ENCODE peak calls at places on chromosomes 11 and 22, in ten cellular contexts. M is brain microvascular endothelial cell, W is heart right ventricle, D is ascending aorta, K is psoas muscle, Z is AG04449, X is adrenal gland, N is HFF-Myc, O is cardiac fibroblast, P is fibroblast of mammary gland. U is an unnamed sample.

GRCh38 chr11:121654506-121655480 is 202.0 kb upstream of the SORL1-AS1 start:
- DNase-seq in W (no peak), P (no peak), X (no peak), K (no peak), O (peak), N (no peak), Z (no peak), D (no peak), M (no peak), U (no peak)

GRCh38 chr11:33594188-33594587 is 106.4 kb downstream of the C11orf91 start:
- DNase-seq in P (no peak), M (no peak), N (no peak), K (no peak), D (no peak), X (no peak), O (no peak), W (no peak), Z (no peak), U (no peak)

GRCh38 chr11:14645247-14645912 is 1.8 kb downstream of the PDE3B start:
- DNase-seq in M (peak), X (no peak), D (no peak), O (peak), P (peak), K (no peak), N (no peak), W (no peak), Z (no peak), U (no peak)

GRCh38 chr11:67633758-67634365 is 4.1 kb upstream of the NUDT8 start:
- DNase-seq in M (no peak), X (peak), O (no peak), P (no peak), Z (no peak), W (no peak), K (no peak), N (no peak), D (no peak), U (no peak)

GRCh38 chr22:38312261-38312800 is 4.9 kb downstream of the CSNK1E start:
- DNase-seq in O (no peak), K (no peak), M (no peak), P (peak), Z (no peak), N (no peak), X (no peak), W (no peak), D (no peak), U (no peak)

GRCh38 chr11:57499413-57499982 is 16.0 kb downstream of the SLC43A1 start:
- DNase-seq in N (peak), W (peak), O (peak), X (peak), P (peak), D (peak), M (peak), Z (no peak), K (peak), U (peak)

GRCh38 chr11:79060534-79060933 is 380.3 kb downstream of the TENM4 start:
- DNase-seq in M (no peak), Z (no peak), X (no peak), D (no peak), P (peak), O (peak), K (no peak), W (no peak), N (no peak), U (no peak)

GRCh38 chr11:79055866-79056632 is 384.8 kb downstream of the TENM4 start:
- DNase-seq in K (no peak), X (no peak), P (peak), O (peak), N (peak), D (no peak), Z (peak), M (peak), W (no peak), U (peak)

GRCh38 chr22:44582016-44582415 is 84.0 kb upstream of the RTL6 start:
- DNase-seq in K (no peak), M (no peak), X (peak), W (no peak), Z (no peak), D (peak), O (no peak), N (no peak), P (no peak), U (no peak)

GRCh38 chr11:28833670-28834069 is 725.5 kb downstream of the METTL15 start:
- DNase-seq in M (peak), D (no peak), X (no peak), W (no peak), O (peak), N (peak), K (no peak), P (peak), Z (peak), U (no peak)

GRCh38 chr11:2158966-2159365 is 2.0 kb downstream of the INS start:
- DNase-seq in W (no peak), M (no peak), Z (no peak), P (no peak), O (no peak), K (no peak), N (no peak), X (no peak), D (no peak), U (no peak)

GRCh38 chr22:43479962-43480361 is 68.1 kb downstream of the MPPED1 start:
- DNase-seq in P (no peak), X (no peak), N (no peak), O (no peak), M (no peak), K (no peak), D (no peak), Z (no peak), W (no peak), U (no peak)

GRCh38 chr11:112997829-112998228 is 36.6 kb downstream of the NCAM1 start:
- DNase-seq in K (no peak), N (no peak), P (no peak), X (no peak), W (no peak), M (no peak), D (no peak), O (no peak), Z (no peak), U (no peak)

GRCh38 chr22:35835998-35836691 is 118.5 kb downstream of the APOL5 start:
- DNase-seq in Z (peak), N (peak), X (peak), D (no peak), W (peak), K (no peak), O (peak), P (peak), M (peak), U (peak)

GRCh38 chr11:14973621-14974020 is 1.5 kb upstream of the CALCA start:
- DNase-seq in W (no peak), N (no peak), M (no peak), D (no peak), O (peak), X (no peak), P (no peak), Z (no peak), K (no peak), U (no peak)

GRCh38 chr11:2813141-2813908 is 72.2 kb downstream of the CDKN1C start:
- DNase-seq in K (peak), P (peak), Z (peak), N (no peak), W (no peak), X (no peak), M (peak), O (peak), D (no peak), U (no peak)

GRCh38 chr11:82024760-82025159 is 708.9 kb downstream of the FAM181B start:
- DNase-seq in W (no peak), O (no peak), D (no peak), X (no peak), K (no peak), M (no peak), Z (no peak), P (no peak), N (no peak), U (no peak)

GRCh38 chr11:111665779-111666178 is 63.5 kb downstream of the SIK2 start:
- DNase-seq in M (peak), O (peak), X (no peak), W (no peak), P (peak), N (peak), D (no peak), K (no peak), Z (no peak), U (no peak)

GRCh38 chr22:38017272-38017920 is 33.0 kb upstream of the SOX10 start:
- DNase-seq in X (peak), P (peak), D (peak), M (peak), N (peak), O (peak), W (peak), K (peak), Z (no peak), U (peak)

GRCh38 chr11:70826541-70826943 is 425.8 kb downstream of the SHANK2 start:
- DNase-seq in W (no peak), Z (no peak), M (no peak), X (peak), P (no peak), D (no peak), N (no peak), O (no peak), K (no peak), U (no peak)

DNA sequence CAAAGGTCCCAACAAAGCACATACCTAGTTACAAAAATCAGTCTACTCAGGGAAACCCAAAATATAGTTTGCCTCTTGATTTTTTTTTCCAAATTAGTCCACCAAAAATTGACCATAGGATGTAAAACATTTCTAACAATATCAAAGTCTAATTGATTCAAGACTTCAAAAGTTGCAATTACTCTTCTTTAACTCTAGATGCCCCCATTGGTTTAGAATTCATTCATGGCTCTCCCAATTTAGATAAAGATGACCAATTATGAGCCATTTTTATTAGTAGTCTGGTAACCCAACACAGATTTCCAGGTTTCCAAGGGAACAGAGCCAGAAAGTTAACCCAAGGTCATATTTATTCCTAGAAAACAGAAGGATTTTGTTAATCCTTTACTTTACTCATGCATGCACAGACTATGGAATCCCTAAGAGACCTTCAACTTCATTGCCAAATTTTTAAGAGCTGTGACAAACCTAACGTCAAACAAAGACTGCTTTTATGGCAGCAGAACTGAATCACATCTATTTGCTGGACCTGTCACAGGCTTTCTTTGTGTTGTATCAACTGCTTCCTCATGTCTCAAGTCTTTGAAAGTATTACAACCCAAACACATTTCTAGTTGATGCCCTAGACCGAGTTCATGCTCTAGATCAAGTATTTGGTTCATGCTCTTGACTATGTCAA is 55.3 kb downstream of the C22orf42 start:
- DNase-seq in P (peak), N (peak), O (peak), W (no peak), X (no peak), D (no peak), K (no peak), Z (no peak), M (no peak), U (no peak)
- TF ChIP-seq CTCF in P (peak), N (no peak), O (peak), W (peak), X (no peak), D (no peak), K (peak), Z (no peak), M (peak), U (peak)

DNA sequence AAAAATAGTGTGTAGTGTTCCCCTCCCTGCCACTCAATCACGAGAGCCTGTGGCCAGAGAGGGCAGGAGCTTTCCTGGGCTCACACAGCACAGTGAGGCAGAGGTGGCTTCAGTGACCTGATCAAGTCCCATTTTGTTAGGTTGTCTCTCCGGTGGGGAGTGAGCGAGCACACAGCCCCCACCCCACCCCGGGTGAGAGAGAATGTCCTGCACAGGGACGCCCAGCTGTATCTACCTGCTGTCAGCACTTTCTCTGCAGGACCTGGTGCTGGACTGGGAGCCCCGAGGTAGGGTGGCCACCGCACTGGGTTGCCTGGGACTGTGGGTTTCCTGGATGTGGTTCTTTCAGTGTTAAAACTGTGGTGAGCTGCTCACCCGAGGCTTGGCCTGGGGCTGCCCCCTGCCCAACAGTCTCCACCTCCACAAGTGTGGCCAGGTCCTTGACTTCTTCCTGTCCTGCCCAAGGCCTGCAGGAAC is 6.1 kb downstream of the CAPN5 start:
- DNase-seq in M (no peak), W (no peak), P (no peak), D (no peak), X (no peak), Z (no peak), K (no peak), O (no peak), N (no peak), U (peak)
- H3K4me3 ChIP-seq in M (no peak), W (no peak), P (no peak), D (no peak), X (no peak), Z (no peak), K (no peak), O (no peak), N (no peak), U (no peak)

DNA sequence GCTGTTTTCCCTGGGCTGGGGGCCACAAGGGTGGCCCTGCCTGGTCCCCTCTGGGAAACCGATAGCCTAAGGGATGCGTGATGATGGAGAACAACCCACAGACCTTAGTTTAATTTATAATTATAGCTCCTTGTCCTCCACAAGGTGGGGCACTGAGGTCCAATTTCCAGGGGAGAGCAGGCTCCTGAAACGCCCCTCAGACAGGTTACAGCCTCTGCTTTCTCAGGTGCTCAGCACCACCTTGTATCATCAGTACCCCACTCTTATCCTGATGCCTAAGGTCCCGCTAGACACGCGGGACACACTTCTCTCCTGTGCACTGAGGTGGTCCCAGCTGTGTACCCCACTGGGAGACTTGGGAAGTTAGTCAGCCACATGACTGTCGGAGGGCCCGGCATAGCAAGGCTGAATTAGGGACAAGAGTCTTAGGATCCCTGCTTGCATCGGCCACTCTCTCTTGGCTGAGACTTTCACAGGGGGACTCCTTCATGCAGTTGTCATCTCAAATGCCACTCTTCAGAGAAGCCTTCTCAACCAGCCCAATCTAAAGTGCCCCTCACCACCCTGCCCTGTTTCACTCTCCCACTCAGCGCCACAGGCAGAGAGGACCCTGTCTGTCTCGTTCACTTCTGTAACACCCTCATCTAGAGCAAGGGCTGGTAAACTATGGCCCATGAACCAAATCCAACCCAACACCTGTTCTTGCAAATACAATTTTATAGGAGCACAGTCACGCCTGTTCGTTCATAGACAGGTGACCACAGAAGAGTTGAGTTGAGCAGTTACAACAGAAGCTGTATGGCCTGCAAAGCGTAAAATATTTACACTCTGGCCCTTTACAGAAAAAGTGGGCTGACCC is 20.4 kb downstream of the SERPIND1 start:
- DNase-seq in P (no peak), K (no peak), Z (no peak), N (no peak), W (no peak), D (no peak), O (no peak), X (no peak), M (no peak), U (no peak)
- TF ChIP-seq CTCF in P (no peak), K (no peak), Z (no peak), N (no peak), W (no peak), D (no peak), O (no peak), X (no peak), M (no peak), U (no peak)

GRCh38 chr11:133921026-133921425 is 35.7 kb downstream of the IGSF9B start:
- DNase-seq in W (no peak), N (no peak), X (no peak), Z (no peak), P (no peak), M (no peak), O (no peak), D (no peak), K (no peak), U (no peak)
- H3K4me3 ChIP-seq in W (no peak), N (no peak), X (no peak), Z (no peak), P (no peak), M (no peak), O (no peak), D (no peak), K (no peak), U (no peak)

DNA sequence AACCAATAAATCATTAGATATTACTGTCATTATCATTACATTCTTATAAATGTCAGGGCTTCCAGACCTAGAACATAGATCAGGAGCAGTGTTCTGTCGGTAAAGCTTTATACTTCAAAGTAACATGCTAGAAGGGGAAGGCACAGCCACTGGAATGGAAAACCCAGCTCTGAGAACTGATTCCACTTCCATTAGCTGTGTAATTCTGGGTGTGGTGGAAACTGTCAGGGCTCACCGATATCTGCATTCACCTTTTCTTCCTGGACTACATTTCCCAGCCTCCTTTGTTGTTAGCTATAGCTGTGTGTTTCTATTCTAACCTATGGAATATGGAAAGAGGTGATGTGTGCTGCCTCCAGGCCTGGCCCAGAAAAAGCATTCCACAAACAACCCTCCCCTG is 585.8 kb downstream of the BUD13 start:
- DNase-seq in O (no peak), P (no peak), N (no peak), X (no peak), W (no peak), D (no peak), M (no peak), K (no peak), Z (no peak), U (no peak)
- TF ChIP-seq CTCF in O (no peak), P (no peak), N (no peak), X (no peak), W (no peak), D (no peak), M (no peak), K (no peak), Z (no peak), U (no peak)

DNA sequence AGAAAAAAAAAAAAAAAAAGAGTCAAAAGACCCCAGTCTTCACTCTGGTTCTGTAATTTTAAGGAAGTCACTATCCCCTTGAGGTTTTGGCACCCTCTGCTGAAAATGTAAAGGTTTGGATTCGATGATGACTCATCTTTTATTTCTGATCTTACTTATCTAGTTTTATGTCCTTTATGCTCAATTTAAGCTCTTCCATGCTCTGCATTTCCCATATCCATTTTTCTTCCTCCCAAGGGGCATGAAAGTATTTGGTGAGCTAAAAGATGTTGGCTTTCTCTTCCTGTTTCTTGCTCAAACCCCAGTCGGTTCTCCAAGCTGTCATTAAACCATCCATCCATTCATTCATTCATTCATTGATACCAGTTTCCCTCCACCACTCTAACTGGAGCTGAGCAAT is 61.0 kb upstream of the CDON start:
- DNase-seq in X (no peak), P (peak), N (no peak), D (no peak), Z (no peak), W (no peak), O (no peak), K (no peak), M (no peak), U (no peak)
- H3K4me3 ChIP-seq in X (no peak), P (no peak), N (no peak), D (no peak), Z (no peak), W (no peak), O (no peak), K (no peak), M (no peak), U (no peak)

DNA sequence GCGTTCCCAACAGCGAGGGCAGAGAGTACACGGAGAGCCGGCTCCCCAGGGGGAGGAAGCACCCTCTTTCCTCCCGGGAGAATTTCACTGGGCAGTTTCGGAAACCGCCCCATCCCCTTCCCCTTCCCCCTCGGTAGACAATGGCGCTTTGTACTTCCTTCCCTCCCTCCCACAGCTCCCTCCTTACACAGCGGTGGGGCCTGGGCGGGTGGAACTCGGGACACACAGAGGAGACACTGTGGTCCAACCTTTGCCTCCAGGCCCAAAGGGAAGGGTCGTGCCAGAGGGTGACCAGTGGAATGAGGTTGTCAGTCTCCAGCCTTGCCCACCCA is 4.3 kb downstream of the SMTN start:
- DNase-seq in X (peak), O (peak), M (no peak), K (peak), W (peak), N (no peak), D (no peak), P (no peak), Z (no peak), U (peak)
- TF ChIP-seq CTCF in X (no peak), O (no peak), M (no peak), K (no peak), W (no peak), N (no peak), D (no peak), P (no peak), Z (no peak), U (no peak)

U was measured in breast epithelium.